ENCODE peak calls at places on chromosomes 6 and 20, in four cellular contexts. R, S, W and J are unnamed samples.

GRCh38 chr6:41560440-41561192 is 14.4 kb downstream of the FOXP4 start:
- DNase-seq in R (peak; percentile 34), S (peak; percentile 59), W (peak; percentile 7), J (no peak)

GRCh38 chr20:51432251-51432784 is 110.2 kb downstream of the NFATC2 start:
- DNase-seq in R (no peak), S (no peak), W (no peak), J (no peak)

GRCh38 chr20:36105731-36106226 is 48.8 kb upstream of the EPB41L1 start:
- DNase-seq in R (no peak), S (no peak), W (no peak), J (no peak)

GRCh38 chr6:164164921-164165320 is 750.4 kb downstream of the QKI start:
- DNase-seq in R (peak; percentile 59), S (no peak), W (no peak), J (no peak)

GRCh38 chr20:34475979-34476736 is 40.1 kb upstream of the DYNLRB1 start:
- DNase-seq in R (peak; percentile 44), S (peak; percentile 60), W (peak; percentile 19), J (no peak)

GRCh38 chr20:52494244-52494643 is 302.7 kb upstream of the ZFP64 start:
- DNase-seq in R (peak; percentile 99), S (peak; percentile 37), W (peak; percentile 48), J (peak; percentile 95)

GRCh38 chr6:31356946-31357466 is at the start of gene HLA-B:
- DNase-seq in R (peak; percentile 82), S (peak; percentile 85), W (peak; percentile 85), J (peak; percentile 29)

GRCh38 chr6:124793406-124793805 is 168.8 kb upstream of the RNF217 start:
- DNase-seq in R (no peak), S (no peak), W (no peak), J (no peak)

GRCh38 chr20:1764136-1765033 is 106.8 kb upstream of the SIRPG start:
- DNase-seq in R (peak; percentile 80), S (peak; percentile 69), W (peak; percentile 96), J (peak; percentile 49)

GRCh38 chr6:10995114-10995707 is 48.9 kb downstream of the ELOVL2 start:
- DNase-seq in R (no peak), S (no peak), W (no peak), J (no peak)

GRCh38 chr6:106085984-106086832 is at the start of gene PRDM1:
- DNase-seq in R (peak; percentile 77), S (peak; percentile 71), W (peak; percentile 54), J (no peak)

GRCh38 chr6:31473780-31474725 is 23.9 kb upstream of the MICB start:
- DNase-seq in R (peak; percentile 72), S (no peak), W (peak; percentile 74), J (no peak)

GRCh38 chr6:106102034-106102433 is 15.9 kb downstream of the PRDM1 start:
- DNase-seq in R (no peak), S (no peak), W (no peak), J (no peak)

GRCh38 chr20:62929051-62929538 is 2.8 kb upstream of the DIDO1 start:
- DNase-seq in R (peak; percentile 38), S (peak; percentile 67), W (peak; percentile 51), J (no peak)

GRCh38 chr6:127457444-127458064 is 1.6 kb downstream of the KIAA0408 start:
- DNase-seq in R (peak; percentile 85), S (no peak), W (peak; percentile 89), J (peak; percentile 37)

GRCh38 chr6:137926207-137926731 is 59.2 kb downstream of the TNFAIP3 start:
- DNase-seq in R (peak; percentile 97), S (peak; percentile 31), W (peak; percentile 87), J (peak; percentile 77)

GRCh38 chr6:90793771-90794170 is 206.9 kb upstream of the MAP3K7 start:
- DNase-seq in R (no peak), S (no peak), W (no peak), J (no peak)
- H3K4me3 ChIP-seq in R (no peak overlapping the region), S (no peak overlapping the region), W (no peak overlapping the region), J (no peak overlapping the region)

DNA sequence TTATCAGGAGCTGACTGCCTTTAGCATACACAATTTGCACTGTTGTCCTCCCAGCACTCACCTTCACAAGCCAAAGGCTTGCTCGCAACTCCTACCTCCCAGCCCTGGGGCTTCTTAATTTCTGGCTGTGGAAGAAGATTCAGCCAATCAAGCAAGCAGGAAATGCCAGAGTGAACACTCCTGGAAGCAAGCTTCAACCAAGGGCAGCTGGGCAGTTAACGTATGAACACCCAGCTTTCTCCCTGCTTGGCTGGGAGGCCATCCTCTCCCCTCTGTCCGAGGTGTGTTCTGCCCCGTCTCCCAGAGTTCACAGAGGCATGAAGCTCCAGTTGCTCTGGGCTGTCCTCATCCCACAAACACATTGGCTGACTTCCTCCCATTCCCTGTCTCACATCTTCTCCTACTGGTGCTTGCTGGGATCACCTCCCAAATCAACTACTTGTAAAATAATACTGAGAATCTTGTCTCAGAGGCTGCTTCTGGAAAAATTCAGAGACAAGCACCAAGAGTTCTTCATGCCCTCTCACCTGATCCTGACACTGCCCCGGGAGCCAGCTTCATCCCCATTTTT is 15.3 kb upstream of the SRSF6 start:
- DNase-seq in R (no peak), S (no peak), W (no peak), J (no peak)
- TF ChIP-seq CTCF in R (no peak), S (no peak), W (peak; percentile 41), J (peak; percentile 11)

GRCh38 chr20:49352821-49353220 is 75.0 kb upstream of the ZNFX1 start:
- DNase-seq in R (no peak), S (no peak), W (no peak), J (no peak)

GRCh38 chr20:49354673-49355072 is 76.8 kb upstream of the ZNFX1 start:
- DNase-seq in R (no peak), S (no peak), W (no peak), J (no peak)

GRCh38 chr20:49353348-49353747 is 75.5 kb upstream of the ZNFX1 start:
- DNase-seq in R (no peak), S (no peak), W (no peak), J (no peak)

GRCh38 chr20:49360242-49360968 is 82.5 kb upstream of the ZNFX1 start:
- DNase-seq in R (no peak), S (no peak), W (no peak), J (no peak)

GRCh38 chr20:49356676-49357075 is 78.8 kb upstream of the ZNFX1 start:
- DNase-seq in R (no peak), S (no peak), W (no peak), J (no peak)
- H3K4me3 ChIP-seq in R (no peak overlapping the region), S (no peak overlapping the region), W (no peak overlapping the region), J (no peak overlapping the region)

GRCh38 chr6:74087898-74088297 is 391.9 kb downstream of the CD109 start:
- DNase-seq in R (peak; percentile 13), S (no peak), W (peak; percentile 44), J (no peak)
- TF ChIP-seq CTCF in R (peak; percentile 43), S (no peak), W (no peak), J (no peak)

GRCh38 chr6:37284781-37285180 is 26.8 kb upstream of the TMEM217 start:
- DNase-seq in R (no peak), S (no peak), W (no peak), J (no peak)
- H3K4me3 ChIP-seq in R (no peak overlapping the region), S (no peak overlapping the region), W (no peak overlapping the region), J (no peak overlapping the region)

GRCh38 chr6:88963139-88964090 is at the start of gene RNGTT:
- DNase-seq in R (peak; percentile 97), S (peak; percentile 99), W (peak; percentile 95), J (peak; percentile 82)
- TF ChIP-seq CTCF in R (peak; percentile 1), S (no peak), W (no peak), J (no peak)

GRCh38 chr20:4591975-4592315 is 129.8 kb upstream of the PRND start:
- DNase-seq in R (no peak), S (no peak), W (no peak), J (no peak)
- H3K4me3 ChIP-seq in R (no peak overlapping the region), S (no peak overlapping the region), W (no peak overlapping the region), J (no peak overlapping the region)

GRCh38 chr20:13638496-13639477 is at the start of gene TASP1:
- DNase-seq in R (peak; percentile 94), S (peak; percentile 94), W (peak; percentile 94), J (peak; percentile 72)
- TF ChIP-seq CTCF in R (no peak), S (no peak), W (no peak), J (no peak)

DNA sequence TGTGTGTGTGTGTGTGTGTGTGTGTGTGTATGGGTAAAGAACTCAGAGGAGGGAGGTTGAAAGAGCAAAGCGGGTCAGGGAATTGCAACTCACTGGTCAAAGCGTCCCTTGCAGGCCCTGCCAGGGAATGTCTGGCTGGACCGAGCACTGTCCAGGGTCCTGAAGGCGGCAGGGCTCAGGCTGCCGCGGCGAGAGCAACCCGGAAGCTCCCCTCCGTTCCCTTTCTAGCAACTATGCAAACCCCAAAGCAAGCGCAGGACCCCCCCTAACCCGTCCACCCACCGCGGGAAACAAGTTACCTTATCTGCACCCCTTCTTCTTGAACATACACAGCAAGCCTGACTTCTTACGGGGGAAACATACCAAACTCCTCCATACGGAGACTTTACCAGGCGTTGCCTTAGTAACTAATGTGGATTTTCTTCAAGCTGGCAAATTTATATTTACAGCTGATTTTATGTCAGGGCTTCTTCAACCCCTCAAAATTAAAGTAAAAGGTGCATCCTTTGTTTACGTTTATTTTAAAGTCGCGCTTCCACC is 542 bp upstream of the GRM1 start:
- DNase-seq in R (peak; percentile 44), S (peak; percentile 59), W (peak; percentile 56), J (no peak)
- H3K4me3 ChIP-seq in R (no peak overlapping the region), S (no peak overlapping the region), W (peak overlapping the region; percentile 39), J (peak overlapping the region; percentile 8)